ENCODE peak calls at places on chromosomes 6 and 20, in ten cellular contexts. One of them, this sample, is unnamed.

GRCh38 chr20:21136015-21136732 is 10.3 kb downstream of the KIZ start:
- DNase-seq in skeletal muscle cell: no peak
- DNase-seq in aorta: no peak
- DNase-seq in ascending aorta: no peak
- DNase-seq in Peyer's patch: no peak
- DNase-seq in foreskin fibroblast: no peak
- DNase-seq in CD4-positive, CD25-positive, alpha-beta regulatory T cell: no peak
- DNase-seq in astrocyte of the spinal cord: no peak
- DNase-seq in tibial artery: no peak
- DNase-seq in spleen: no peak
- DNase-seq in this sample: no peak

GRCh38 chr20:47276856-47277541 is 79.5 kb downstream of the ZMYND8 start:
- DNase-seq in Peyer's patch: no peak
- DNase-seq in foreskin fibroblast: peak
- DNase-seq in skeletal muscle cell: peak
- DNase-seq in CD4-positive, CD25-positive, alpha-beta regulatory T cell: no peak
- DNase-seq in spleen: no peak
- DNase-seq in tibial artery: peak
- DNase-seq in ascending aorta: peak
- DNase-seq in astrocyte of the spinal cord: peak
- DNase-seq in aorta: peak
- DNase-seq in this sample: no peak

GRCh38 chr20:57666834-57667157 is 43.0 kb downstream of the PMEPA1 start:
- DNase-seq in astrocyte of the spinal cord: no peak
- DNase-seq in spleen: peak
- DNase-seq in ascending aorta: no peak
- DNase-seq in Peyer's patch: no peak
- DNase-seq in CD4-positive, CD25-positive, alpha-beta regulatory T cell: no peak
- DNase-seq in skeletal muscle cell: no peak
- DNase-seq in foreskin fibroblast: no peak
- DNase-seq in aorta: no peak
- DNase-seq in tibial artery: no peak
- DNase-seq in this sample: no peak

GRCh38 chr20:38132156-38132909 is 32.7 kb downstream of the TGM2 start:
- DNase-seq in foreskin fibroblast: no peak
- DNase-seq in Peyer's patch: no peak
- DNase-seq in spleen: peak
- DNase-seq in skeletal muscle cell: no peak
- DNase-seq in ascending aorta: no peak
- DNase-seq in tibial artery: no peak
- DNase-seq in astrocyte of the spinal cord: no peak
- DNase-seq in aorta: peak
- DNase-seq in CD4-positive, CD25-positive, alpha-beta regulatory T cell: no peak
- DNase-seq in this sample: no peak

GRCh38 chr20:37807901-37808751 is 94.8 kb upstream of the VSTM2L start:
- DNase-seq in aorta: no peak
- DNase-seq in CD4-positive, CD25-positive, alpha-beta regulatory T cell: no peak
- DNase-seq in skeletal muscle cell: no peak
- DNase-seq in spleen: no peak
- DNase-seq in tibial artery: no peak
- DNase-seq in ascending aorta: no peak
- DNase-seq in astrocyte of the spinal cord: no peak
- DNase-seq in foreskin fibroblast: no peak
- DNase-seq in Peyer's patch: no peak
- DNase-seq in this sample: no peak

GRCh38 chr6:127514396-127515227 is 4.5 kb downstream of the MTCL3 start:
- DNase-seq in Peyer's patch: no peak
- DNase-seq in aorta: no peak
- DNase-seq in astrocyte of the spinal cord: peak
- DNase-seq in foreskin fibroblast: peak
- DNase-seq in CD4-positive, CD25-positive, alpha-beta regulatory T cell: peak
- DNase-seq in spleen: peak
- DNase-seq in tibial artery: no peak
- DNase-seq in ascending aorta: peak
- DNase-seq in skeletal muscle cell: peak
- DNase-seq in this sample: peak

GRCh38 chr20:53737404-53738038 is 143.9 kb upstream of the ZNF217 start:
- DNase-seq in aorta: no peak
- DNase-seq in CD4-positive, CD25-positive, alpha-beta regulatory T cell: no peak
- DNase-seq in foreskin fibroblast: peak
- DNase-seq in astrocyte of the spinal cord: no peak
- DNase-seq in skeletal muscle cell: no peak
- DNase-seq in Peyer's patch: no peak
- DNase-seq in spleen: no peak
- DNase-seq in ascending aorta: no peak
- DNase-seq in tibial artery: no peak
- DNase-seq in this sample: peak

GRCh38 chr6:158879180-158879579 is 60.0 kb upstream of the EZR start:
- DNase-seq in Peyer's patch: no peak
- DNase-seq in astrocyte of the spinal cord: peak
- DNase-seq in foreskin fibroblast: peak
- DNase-seq in ascending aorta: no peak
- DNase-seq in skeletal muscle cell: no peak
- DNase-seq in spleen: no peak
- DNase-seq in tibial artery: no peak
- DNase-seq in CD4-positive, CD25-positive, alpha-beta regulatory T cell: no peak
- DNase-seq in aorta: no peak
- DNase-seq in this sample: no peak

GRCh38 chr6:29705389-29706231 is 17.6 kb upstream of the HLA-F start:
- DNase-seq in spleen: no peak
- DNase-seq in skeletal muscle cell: peak
- DNase-seq in tibial artery: no peak
- DNase-seq in Peyer's patch: no peak
- DNase-seq in CD4-positive, CD25-positive, alpha-beta regulatory T cell: no peak
- DNase-seq in aorta: no peak
- DNase-seq in foreskin fibroblast: peak
- DNase-seq in astrocyte of the spinal cord: peak
- DNase-seq in ascending aorta: no peak
- DNase-seq in this sample: peak

GRCh38 chr20:52731086-52731485 is 241.1 kb upstream of the TSHZ2 start:
- DNase-seq in astrocyte of the spinal cord: no peak
- DNase-seq in aorta: no peak
- DNase-seq in tibial artery: no peak
- DNase-seq in foreskin fibroblast: no peak
- DNase-seq in ascending aorta: no peak
- DNase-seq in Peyer's patch: no peak
- DNase-seq in CD4-positive, CD25-positive, alpha-beta regulatory T cell: no peak
- DNase-seq in spleen: no peak
- DNase-seq in skeletal muscle cell: no peak
- DNase-seq in this sample: no peak

GRCh38 chr6:113432729-113433505 is 424.2 kb upstream of the MARCKS start:
- DNase-seq in ascending aorta: no peak
- DNase-seq in tibial artery: no peak
- DNase-seq in astrocyte of the spinal cord: no peak
- DNase-seq in skeletal muscle cell: no peak
- DNase-seq in Peyer's patch: no peak
- DNase-seq in CD4-positive, CD25-positive, alpha-beta regulatory T cell: no peak
- DNase-seq in aorta: no peak
- DNase-seq in spleen: no peak
- DNase-seq in foreskin fibroblast: peak
- DNase-seq in this sample: no peak
- H3K4me3 ChIP-seq in ascending aorta: no peak
- H3K4me3 ChIP-seq in tibial artery: no peak
- H3K4me3 ChIP-seq in astrocyte of the spinal cord: no peak
- H3K4me3 ChIP-seq in skeletal muscle cell: no peak
- H3K4me3 ChIP-seq in Peyer's patch: no peak
- H3K4me3 ChIP-seq in CD4-positive, CD25-positive, alpha-beta regulatory T cell: no peak
- H3K4me3 ChIP-seq in aorta: no peak
- H3K4me3 ChIP-seq in spleen: no peak
- H3K4me3 ChIP-seq in foreskin fibroblast: no peak
- H3K4me3 ChIP-seq in this sample: no peak

GRCh38 chr6:130575971-130576370 is 210.2 kb downstream of the TMEM200A start:
- DNase-seq in tibial artery: no peak
- DNase-seq in CD4-positive, CD25-positive, alpha-beta regulatory T cell: peak
- DNase-seq in astrocyte of the spinal cord: no peak
- DNase-seq in skeletal muscle cell: no peak
- DNase-seq in foreskin fibroblast: no peak
- DNase-seq in ascending aorta: no peak
- DNase-seq in spleen: peak
- DNase-seq in Peyer's patch: peak
- DNase-seq in aorta: no peak
- DNase-seq in this sample: peak

GRCh38 chr6:130578713-130579112 is 212.9 kb downstream of the TMEM200A start:
- DNase-seq in skeletal muscle cell: no peak
- DNase-seq in tibial artery: no peak
- DNase-seq in ascending aorta: no peak
- DNase-seq in CD4-positive, CD25-positive, alpha-beta regulatory T cell: no peak
- DNase-seq in foreskin fibroblast: no peak
- DNase-seq in aorta: no peak
- DNase-seq in spleen: no peak
- DNase-seq in Peyer's patch: no peak
- DNase-seq in astrocyte of the spinal cord: no peak
- DNase-seq in this sample: no peak

GRCh38 chr6:130577178-130577919 is 211.5 kb downstream of the TMEM200A start:
- DNase-seq in skeletal muscle cell: no peak
- DNase-seq in astrocyte of the spinal cord: no peak
- DNase-seq in aorta: no peak
- DNase-seq in tibial artery: no peak
- DNase-seq in ascending aorta: no peak
- DNase-seq in spleen: no peak
- DNase-seq in CD4-positive, CD25-positive, alpha-beta regulatory T cell: peak
- DNase-seq in foreskin fibroblast: no peak
- DNase-seq in Peyer's patch: no peak
- DNase-seq in this sample: peak

GRCh38 chr6:130575557-130575956 is 209.7 kb downstream of the TMEM200A start:
- DNase-seq in skeletal muscle cell: no peak
- DNase-seq in tibial artery: no peak
- DNase-seq in Peyer's patch: no peak
- DNase-seq in CD4-positive, CD25-positive, alpha-beta regulatory T cell: no peak
- DNase-seq in ascending aorta: no peak
- DNase-seq in spleen: no peak
- DNase-seq in foreskin fibroblast: no peak
- DNase-seq in astrocyte of the spinal cord: no peak
- DNase-seq in aorta: no peak
- DNase-seq in this sample: no peak

GRCh38 chr6:130574146-130574545 is 208.3 kb downstream of the TMEM200A start:
- DNase-seq in Peyer's patch: no peak
- DNase-seq in astrocyte of the spinal cord: no peak
- DNase-seq in aorta: no peak
- DNase-seq in foreskin fibroblast: peak
- DNase-seq in tibial artery: no peak
- DNase-seq in CD4-positive, CD25-positive, alpha-beta regulatory T cell: no peak
- DNase-seq in skeletal muscle cell: no peak
- DNase-seq in spleen: no peak
- DNase-seq in ascending aorta: no peak
- DNase-seq in this sample: no peak
- H3K4me3 ChIP-seq in Peyer's patch: no peak
- H3K4me3 ChIP-seq in astrocyte of the spinal cord: no peak
- H3K4me3 ChIP-seq in aorta: no peak
- H3K4me3 ChIP-seq in foreskin fibroblast: no peak
- H3K4me3 ChIP-seq in tibial artery: no peak
- H3K4me3 ChIP-seq in CD4-positive, CD25-positive, alpha-beta regulatory T cell: no peak
- H3K4me3 ChIP-seq in skeletal muscle cell: no peak
- H3K4me3 ChIP-seq in spleen: no peak
- H3K4me3 ChIP-seq in ascending aorta: no peak
- H3K4me3 ChIP-seq in this sample: no peak

DNA sequence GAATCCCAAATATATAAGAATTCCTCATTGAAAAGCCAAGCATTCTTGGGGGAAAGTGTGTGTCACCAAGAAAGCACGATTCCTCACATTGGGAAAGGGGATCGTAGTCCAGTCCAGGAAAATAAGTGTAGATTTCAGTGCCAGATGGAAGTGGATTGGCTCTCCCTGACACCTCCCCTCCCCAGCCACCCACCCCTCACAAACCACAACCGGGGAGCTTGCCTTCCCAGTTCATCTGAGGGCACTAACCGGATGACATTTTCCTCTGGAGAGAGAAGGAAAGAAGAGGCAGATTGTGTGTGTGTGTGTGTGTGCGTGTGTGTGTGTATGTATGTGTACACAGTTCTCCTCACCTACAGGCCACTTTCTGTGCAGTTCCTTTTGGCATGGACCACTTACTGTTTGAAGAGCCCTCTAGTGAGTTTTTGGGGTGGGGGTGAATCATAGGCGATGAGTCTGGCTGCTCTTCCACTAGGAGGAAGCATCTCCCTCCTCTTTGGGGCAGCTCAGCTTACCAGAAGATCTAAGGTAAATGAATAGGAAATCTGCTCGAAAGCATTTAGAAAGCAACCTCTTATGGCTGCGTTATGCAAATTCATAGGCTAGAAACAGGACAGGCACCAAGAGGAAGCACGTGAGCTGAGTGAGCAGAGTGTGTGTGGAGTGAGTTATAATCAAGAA is 20.8 kb downstream of the DAAM2 start:
- DNase-seq in spleen: no peak
- DNase-seq in tibial artery: peak
- DNase-seq in CD4-positive, CD25-positive, alpha-beta regulatory T cell: no peak
- DNase-seq in astrocyte of the spinal cord: peak
- DNase-seq in aorta: no peak
- DNase-seq in ascending aorta: peak
- DNase-seq in skeletal muscle cell: no peak
- DNase-seq in foreskin fibroblast: peak
- DNase-seq in Peyer's patch: no peak
- DNase-seq in this sample: no peak
- H3K4me3 ChIP-seq in spleen: no peak
- H3K4me3 ChIP-seq in tibial artery: no peak
- H3K4me3 ChIP-seq in CD4-positive, CD25-positive, alpha-beta regulatory T cell: no peak
- H3K4me3 ChIP-seq in astrocyte of the spinal cord: no peak
- H3K4me3 ChIP-seq in aorta: no peak
- H3K4me3 ChIP-seq in ascending aorta: peak
- H3K4me3 ChIP-seq in skeletal muscle cell: no peak
- H3K4me3 ChIP-seq in foreskin fibroblast: peak
- H3K4me3 ChIP-seq in Peyer's patch: no peak
- H3K4me3 ChIP-seq in this sample: no peak

GRCh38 chr20:32474967-32475819 is 109.9 kb downstream of the NOL4L start:
- DNase-seq in ascending aorta: peak
- DNase-seq in Peyer's patch: peak
- DNase-seq in foreskin fibroblast: peak
- DNase-seq in CD4-positive, CD25-positive, alpha-beta regulatory T cell: no peak
- DNase-seq in spleen: peak
- DNase-seq in skeletal muscle cell: peak
- DNase-seq in astrocyte of the spinal cord: peak
- DNase-seq in tibial artery: peak
- DNase-seq in aorta: peak
- DNase-seq in this sample: peak

GRCh38 chr20:32472581-32473207 is 112.4 kb downstream of the NOL4L start:
- DNase-seq in Peyer's patch: no peak
- DNase-seq in skeletal muscle cell: no peak
- DNase-seq in astrocyte of the spinal cord: no peak
- DNase-seq in aorta: no peak
- DNase-seq in CD4-positive, CD25-positive, alpha-beta regulatory T cell: no peak
- DNase-seq in ascending aorta: no peak
- DNase-seq in tibial artery: no peak
- DNase-seq in foreskin fibroblast: no peak
- DNase-seq in spleen: no peak
- DNase-seq in this sample: no peak

GRCh38 chr20:32473231-32474008 is 111.7 kb downstream of the NOL4L start:
- DNase-seq in tibial artery: no peak
- DNase-seq in ascending aorta: no peak
- DNase-seq in spleen: no peak
- DNase-seq in astrocyte of the spinal cord: no peak
- DNase-seq in foreskin fibroblast: no peak
- DNase-seq in aorta: no peak
- DNase-seq in CD4-positive, CD25-positive, alpha-beta regulatory T cell: no peak
- DNase-seq in Peyer's patch: no peak
- DNase-seq in skeletal muscle cell: no peak
- DNase-seq in this sample: peak

GRCh38 chr20:32474009-32474716 is 111.0 kb downstream of the NOL4L start:
- DNase-seq in astrocyte of the spinal cord: no peak
- DNase-seq in spleen: no peak
- DNase-seq in skeletal muscle cell: no peak
- DNase-seq in Peyer's patch: no peak
- DNase-seq in CD4-positive, CD25-positive, alpha-beta regulatory T cell: no peak
- DNase-seq in aorta: no peak
- DNase-seq in tibial artery: no peak
- DNase-seq in ascending aorta: no peak
- DNase-seq in foreskin fibroblast: no peak
- DNase-seq in this sample: no peak

GRCh38 chr20:32474717-32474966 is 110.5 kb downstream of the NOL4L start:
- DNase-seq in ascending aorta: no peak
- DNase-seq in Peyer's patch: no peak
- DNase-seq in aorta: no peak
- DNase-seq in spleen: no peak
- DNase-seq in foreskin fibroblast: no peak
- DNase-seq in tibial artery: no peak
- DNase-seq in CD4-positive, CD25-positive, alpha-beta regulatory T cell: no peak
- DNase-seq in astrocyte of the spinal cord: peak
- DNase-seq in skeletal muscle cell: no peak
- DNase-seq in this sample: no peak
- H3K4me3 ChIP-seq in ascending aorta: peak
- H3K4me3 ChIP-seq in Peyer's patch: peak
- H3K4me3 ChIP-seq in aorta: no peak
- H3K4me3 ChIP-seq in spleen: peak
- H3K4me3 ChIP-seq in foreskin fibroblast: peak
- H3K4me3 ChIP-seq in tibial artery: peak
- H3K4me3 ChIP-seq in CD4-positive, CD25-positive, alpha-beta regulatory T cell: no peak
- H3K4me3 ChIP-seq in astrocyte of the spinal cord: peak
- H3K4me3 ChIP-seq in skeletal muscle cell: peak
- H3K4me3 ChIP-seq in this sample: no peak